ENCODE peak calls at places on chromosomes 13 and 19, in four cellular contexts. X, C, V and R are unnamed samples.

GRCh38 chr13:48192536-48192935 is 40.5 kb upstream of the ITM2B start:
- DNase-seq in V (no peak), X (no peak), C (no peak), R (no peak)

GRCh38 chr13:44159633-44160279 is 213.9 kb upstream of the SERP2 start:
- DNase-seq in C (no peak), V (no peak), X (no peak), R (peak)

GRCh38 chr13:60226507-60226906 is 62.8 kb upstream of the DIAPH3 start:
- DNase-seq in X (peak), V (peak), C (no peak), R (peak)

GRCh38 chr13:29543230-29544215 is 52.0 kb downstream of the SLC7A1 start:
- DNase-seq in V (peak), X (peak), C (peak), R (no peak)

GRCh38 chr19:16834747-16835146 is 5.5 kb downstream of the SIN3B start:
- DNase-seq in X (no peak), C (no peak), V (no peak), R (no peak)

GRCh38 chr13:35729926-35730627 is 253.6 kb upstream of the MAB21L1 start:
- DNase-seq in C (no peak), V (no peak), X (no peak), R (no peak)

GRCh38 chr19:12272980-12273901 is 21.4 kb downstream of the ZNF44 start:
- DNase-seq in V (no peak), X (no peak), C (no peak), R (no peak)

GRCh38 chr19:34228347-34228746 is 26.0 kb upstream of the GARRE1 start:
- DNase-seq in X (no peak), V (no peak), C (no peak), R (no peak)

GRCh38 chr13:44050450-44051063 is 170.9 kb downstream of the LACC1 start:
- DNase-seq in X (peak), C (no peak), V (peak), R (peak)

GRCh38 chr19:54532528-54532927 is 29.9 kb downstream of the LAIR2 start:
- DNase-seq in C (no peak), V (no peak), X (no peak), R (no peak)

GRCh38 chr13:35891973-35892441 is 239.2 kb downstream of the DCLK1 start:
- DNase-seq in V (no peak), C (no peak), X (no peak), R (no peak)

GRCh38 chr13:60326273-60326672 is 70.7 kb upstream of the TDRD3 start:
- DNase-seq in X (no peak), C (no peak), V (peak), R (no peak)

GRCh38 chr19:48390188-48391099 is 907 bp downstream of the KDELR1 start:
- DNase-seq in X (peak), V (peak), C (no peak), R (peak)

GRCh38 chr13:111359237-111359915 is 38.9 kb downstream of the TEX29 start:
- DNase-seq in X (no peak), C (no peak), V (no peak), R (no peak)

GRCh38 chr13:50713849-50714248 is 129.6 kb downstream of the DLEU7 start:
- DNase-seq in V (no peak), C (no peak), X (no peak), R (no peak)

GRCh38 chr19:20072936-20073335 is 4.9 kb upstream of the ZNF90 start:
- DNase-seq in V (no peak), X (no peak), C (no peak), R (no peak)

GRCh38 chr13:73828811-73829210 is 305.4 kb downstream of the KLF12 start:
- DNase-seq in C (no peak), X (no peak), V (no peak), R (no peak)

GRCh38 chr19:41872384-41872774 is 4.7 kb upstream of the CD79A start:
- DNase-seq in X (no peak), C (no peak), V (no peak), R (no peak)

GRCh38 chr13:105817498-105817897 is 718.0 kb downstream of the EFNB2 start:
- DNase-seq in C (no peak), X (no peak), V (no peak), R (no peak)

GRCh38 chr19:13441810-13442512 is 64.3 kb downstream of the CACNA1A start:
- DNase-seq in V (peak), C (no peak), X (peak), R (peak)

GRCh38 chr13:33509642-33510229 is 224.2 kb upstream of the STARD13 start:
- DNase-seq in V (no peak), C (no peak), X (no peak), R (no peak)

GRCh38 chr13:51976423-51976822 is 34.8 kb downstream of the ATP7B start:
- DNase-seq in X (no peak), C (no peak), V (no peak), R (no peak)

GRCh38 chr19:35107541-35107939 is 8.1 kb upstream of the FXYD3 start:
- DNase-seq in V (peak), C (no peak), X (peak), R (peak)

GRCh38 chr13:103568314-103568713 is 502.1 kb upstream of the SLC10A2 start:
- DNase-seq in C (no peak), X (no peak), V (no peak), R (no peak)

GRCh38 chr19:7506385-7507328 is 9.2 kb upstream of the ZNF358 start:
- DNase-seq in X (peak), V (peak), C (peak), R (peak)

GRCh38 chr19:33759356-33759755 is 37.3 kb upstream of the KCTD15 start:
- DNase-seq in C (no peak), X (no peak), V (no peak), R (no peak)

GRCh38 chr13:94595943-94596574 is at the start of gene TGDS:
- DNase-seq in X (peak), C (peak), V (peak), R (peak)

GRCh38 chr19:30214651-30215051 is 157.5 kb upstream of the ZNF536 start:
- DNase-seq in X (no peak), V (no peak), C (no peak), R (no peak)

GRCh38 chr19:47274071-47274890 is at the start of gene INAFM1:
- DNase-seq in V (peak), C (peak), X (peak), R (peak)

GRCh38 chr19:46924874-46925547 is 64.2 kb downstream of the ARHGAP35 start:
- DNase-seq in V (no peak), X (peak), C (no peak), R (peak)

GRCh38 chr13:44755872-44756271 is 179.7 kb upstream of the TSC22D1 start:
- DNase-seq in V (peak), C (no peak), X (no peak), R (no peak)

GRCh38 chr19:50858896-50859295 is 4.2 kb downstream of the KLK3 start:
- DNase-seq in X (peak), V (no peak), C (no peak), R (no peak)

GRCh38 chr19:925912-926594 is at the start of gene ARID3A:
- DNase-seq in X (no peak), V (no peak), C (no peak), R (peak)

GRCh38 chr19:47447470-47448359 is 24.0 kb downstream of the SLC8A2 start:
- DNase-seq in C (peak), X (peak), V (peak), R (peak)

GRCh38 chr19:519449-519865 is 12.1 kb upstream of the CDC34 start:
- DNase-seq in V (no peak), X (no peak), C (no peak), R (no peak)

GRCh38 chr13:39888865-39889810 is 233.7 kb downstream of the COG6 start:
- DNase-seq in X (no peak), V (no peak), C (no peak), R (no peak)

GRCh38 chr13:108083056-108083455 is 132.3 kb downstream of the LIG4 start:
- DNase-seq in V (no peak), C (no peak), X (no peak), R (no peak)

GRCh38 chr19:8657869-8658268 is 27.4 kb downstream of the NFILZ start:
- DNase-seq in V (no peak), X (no peak), C (no peak), R (no peak)
- TF ChIP-seq RFX5 in V (no peak), X (no peak), C (no peak), R (no peak)

GRCh38 chr19:49792829-49793560 is 20.1 kb downstream of the FUZ start:
- DNase-seq in X (no peak), V (no peak), C (no peak), R (no peak)

GRCh38 chr19:49793561-49793840 is 19.6 kb downstream of the FUZ start:
- DNase-seq in X (no peak), C (no peak), V (no peak), R (peak)

GRCh38 chr19:49790866-49791265 is 22.2 kb downstream of the FUZ start:
- DNase-seq in V (no peak), X (peak), C (no peak), R (no peak)

GRCh38 chr19:49788857-49789256 is 22.1 kb downstream of the AP2A1 start:
- DNase-seq in X (no peak), C (no peak), V (no peak), R (no peak)

DNA sequence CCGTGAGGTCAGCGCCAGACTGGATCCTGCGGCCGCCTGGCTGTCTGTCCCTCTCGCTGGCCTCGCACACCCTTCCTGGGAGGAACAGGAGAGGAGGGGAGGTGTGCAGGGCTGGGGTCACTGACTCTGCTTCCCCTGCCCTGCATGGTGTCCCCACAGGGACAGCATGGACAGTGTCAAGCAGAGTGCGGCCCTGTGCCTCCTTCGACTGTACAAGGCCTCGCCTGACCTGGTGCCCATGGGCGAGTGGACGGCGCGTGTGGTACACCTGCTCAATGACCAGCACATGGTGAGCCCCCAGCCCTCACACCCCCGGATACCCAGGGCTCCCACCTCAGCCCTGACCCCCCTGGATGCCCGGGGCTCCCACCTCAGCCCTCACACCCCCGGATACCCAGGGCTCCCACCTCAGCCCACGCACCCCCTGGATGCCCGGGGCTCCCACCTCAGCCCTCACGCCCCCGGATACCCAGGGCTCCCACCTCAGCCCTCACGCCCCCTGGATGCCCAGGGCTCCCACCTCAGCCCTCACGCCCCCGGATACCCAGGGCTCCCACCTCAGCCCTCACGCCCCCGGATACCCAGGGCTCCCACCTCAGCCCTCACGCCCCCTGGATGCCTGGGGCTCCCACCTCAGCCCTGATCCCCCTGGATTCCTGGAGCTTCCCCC is 21.2 kb downstream of the FUZ start:
- DNase-seq in C (no peak), V (no peak), X (no peak), R (no peak)
- TF ChIP-seq PHF8 in C (no peak), V (no peak), X (no peak), R (no peak)

DNA sequence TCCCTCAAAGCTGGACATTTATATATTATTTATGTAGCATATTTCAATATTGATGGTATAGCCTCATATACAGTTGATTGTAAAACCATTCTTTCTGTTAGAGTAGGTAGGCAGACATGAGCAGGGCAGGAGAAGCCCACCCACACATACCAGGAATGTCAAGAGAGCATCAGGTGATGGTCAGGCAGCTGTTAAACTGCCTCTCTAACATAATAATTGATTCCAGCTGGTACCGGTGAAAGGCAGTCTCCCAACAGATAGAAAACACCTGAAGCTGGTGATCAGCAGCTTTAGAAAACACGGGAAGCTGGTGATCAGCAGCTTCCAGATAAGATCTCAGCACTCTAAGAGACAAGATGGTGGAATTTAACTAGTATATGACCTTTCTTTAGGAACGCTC is 132.9 kb downstream of the SLITRK6 start:
- DNase-seq in C (peak), X (no peak), V (no peak), R (no peak)
- TF ChIP-seq RFX5 in C (no peak), X (no peak), V (no peak), R (no peak)

DNA sequence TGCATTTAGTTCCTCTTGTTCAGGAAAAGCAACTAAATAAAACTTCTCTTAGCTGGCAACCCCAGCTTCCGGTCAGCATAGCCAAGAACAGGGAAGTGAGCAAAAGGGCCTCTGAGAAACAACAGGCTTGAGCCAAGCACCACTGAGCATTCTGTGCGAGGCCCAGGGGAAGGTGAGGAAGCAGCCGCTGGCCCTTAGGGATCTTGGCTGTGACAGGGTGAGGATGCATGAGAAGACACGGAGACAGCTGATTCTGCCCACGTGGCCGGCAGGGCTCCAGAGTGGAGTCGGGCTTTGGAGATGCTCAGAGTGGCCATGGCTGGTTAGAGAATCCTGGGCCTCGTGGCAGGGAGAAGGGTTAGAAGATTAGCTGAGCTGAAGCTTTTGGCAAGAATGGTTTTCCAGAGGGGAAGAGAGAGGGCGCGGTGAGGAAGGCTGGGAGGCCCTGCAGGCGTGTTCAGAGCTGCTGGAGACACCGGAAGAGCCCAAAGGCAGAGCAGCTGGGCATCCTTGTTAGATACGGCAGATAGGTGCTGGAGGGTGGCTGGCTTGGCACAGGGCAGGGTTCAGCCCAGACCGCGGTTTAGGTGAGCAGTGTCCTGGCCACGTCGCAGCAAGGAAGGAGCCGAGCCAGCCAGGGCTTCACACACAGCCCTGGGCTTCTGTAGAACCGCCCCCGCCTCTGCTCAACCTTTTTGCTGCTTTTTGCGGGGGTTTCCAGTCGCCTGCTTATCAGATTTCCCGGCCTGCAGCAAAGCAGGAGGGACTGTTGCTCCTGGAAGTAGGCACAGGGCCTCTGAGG is 17.3 kb downstream of the UPF1 start:
- DNase-seq in C (no peak), V (no peak), X (no peak), R (no peak)
- TF ChIP-seq PHF8 in C (no peak), V (no peak), X (no peak), R (no peak)

DNA sequence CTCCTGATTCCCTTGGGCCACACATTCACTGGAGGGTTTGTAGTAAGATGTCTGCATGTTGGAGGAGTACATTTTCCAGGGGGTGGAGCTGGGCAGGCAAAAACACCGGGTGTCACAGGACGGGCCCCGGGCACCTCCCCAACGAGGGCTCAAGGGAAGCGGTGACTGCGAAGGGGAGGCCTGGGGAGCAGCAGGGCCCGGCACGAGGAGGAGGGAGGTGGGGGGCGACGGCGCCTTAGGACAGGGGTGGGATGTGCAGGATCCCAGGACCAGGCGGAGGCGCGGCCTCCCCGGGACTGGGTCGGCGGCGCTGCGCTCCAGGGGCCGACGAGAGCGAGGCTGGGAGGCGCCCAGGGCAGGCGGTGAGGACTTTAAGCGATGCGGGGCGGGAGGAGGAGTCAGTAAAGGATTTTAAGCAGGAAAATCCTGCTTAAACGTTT is 501 bp downstream of the ZNF160 start:
- DNase-seq in X (peak), V (no peak), C (no peak), R (no peak)
- TF ChIP-seq RFX5 in X (no peak), V (no peak), C (no peak), R (no peak)

DNA sequence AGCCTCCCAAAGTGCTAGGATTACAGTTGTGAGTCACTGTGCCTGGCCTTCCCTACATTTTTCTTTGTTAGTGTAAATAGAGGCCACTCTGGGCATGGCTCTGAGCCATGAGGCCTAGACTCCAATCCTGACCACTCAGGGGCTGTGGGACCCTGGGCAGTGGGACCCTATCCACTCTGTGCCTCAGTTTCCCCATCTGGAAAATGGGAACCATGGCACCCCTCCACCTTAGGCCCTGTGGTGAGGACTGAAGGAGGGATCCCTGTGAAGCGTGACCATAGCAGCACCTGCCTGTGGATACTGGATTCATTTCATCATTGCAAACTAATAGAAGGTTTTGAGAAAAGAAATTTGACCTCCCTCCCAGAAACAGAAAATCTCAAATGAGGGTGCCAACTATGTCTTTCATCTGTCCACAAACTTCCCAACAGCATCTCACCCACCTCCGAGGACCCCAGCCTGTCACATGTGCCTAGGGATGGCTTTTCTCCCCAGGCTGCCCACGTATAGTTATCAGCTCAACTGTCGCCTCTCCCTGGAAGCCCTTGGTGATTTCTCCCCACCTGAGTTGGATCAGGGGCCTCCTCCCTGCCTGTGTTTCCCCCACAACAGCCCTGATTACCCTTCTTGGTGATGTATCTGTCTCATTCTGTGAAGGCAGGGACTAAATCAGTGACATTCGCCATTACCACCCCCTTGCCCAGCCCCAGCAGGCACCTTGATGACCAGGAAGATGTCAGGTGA is 5.6 kb downstream of the ANGPTL8 start:
- DNase-seq in X (no peak), V (no peak), C (no peak), R (no peak)
- TF ChIP-seq PHF8 in X (no peak), V (no peak), C (no peak), R (no peak)

GRCh38 chr19:45352062-45352461 is 11.5 kb downstream of the KLC3 start:
- DNase-seq in X (no peak), C (no peak), V (no peak), R (no peak)

GRCh38 chr19:45352471-45352870 is 11.9 kb downstream of the KLC3 start:
- DNase-seq in C (no peak), V (no peak), X (no peak), R (no peak)

GRCh38 chr19:45354443-45354842 is 13.9 kb downstream of the KLC3 start:
- DNase-seq in X (no peak), C (no peak), V (no peak), R (no peak)

GRCh38 chr19:45351401-45351952 is 10.9 kb downstream of the KLC3 start:
- DNase-seq in V (no peak), C (no peak), X (no peak), R (no peak)

GRCh38 chr19:45352914-45353796 is 12.6 kb downstream of the KLC3 start:
- DNase-seq in V (no peak), X (no peak), C (no peak), R (no peak)
- TF ChIP-seq RFX5 in V (no peak), X (no peak), C (no peak), R (no peak)

DNA sequence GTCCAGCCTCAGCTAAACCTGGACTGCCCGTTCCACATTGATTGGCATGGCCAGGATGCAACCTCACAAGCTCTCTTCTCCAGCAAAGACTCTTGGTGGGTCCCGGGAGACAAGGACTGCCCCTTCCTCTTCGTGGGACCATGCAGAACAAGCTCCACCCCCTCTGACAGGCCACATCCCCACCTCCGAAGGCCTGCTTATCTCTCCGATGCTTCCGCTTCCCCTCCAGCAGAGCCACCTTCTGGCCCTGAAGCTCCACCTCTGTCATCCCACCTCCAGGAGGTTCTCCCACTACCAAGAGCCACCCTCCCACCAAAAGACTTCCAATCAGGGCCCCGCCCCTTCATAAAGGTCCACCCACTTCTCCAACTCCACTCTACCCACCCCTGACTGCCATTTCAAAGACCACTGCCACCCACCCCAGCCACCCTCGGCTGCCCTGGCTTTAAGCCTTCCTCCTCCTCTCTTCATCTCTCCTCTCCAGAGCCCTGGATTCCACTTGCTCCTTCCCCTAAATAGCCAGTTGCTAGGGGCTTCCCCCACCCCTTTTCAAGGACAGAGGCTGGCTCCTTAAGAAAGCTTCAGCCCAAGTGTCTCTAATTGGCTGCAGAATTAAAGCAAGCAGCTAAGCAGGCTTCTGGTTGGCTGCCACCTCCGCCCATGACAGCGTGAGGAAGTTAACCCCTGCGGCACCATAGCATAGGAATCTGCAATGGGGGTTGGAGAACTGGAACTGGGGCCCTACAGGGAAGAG is 9.9 kb downstream of the LRFN1 start:
- DNase-seq in X (peak), V (no peak), C (no peak), R (no peak)
- TF ChIP-seq PHF8 in X (peak), V (no peak), C (no peak), R (no peak)